ENCODE peak calls at places on chromosomes 12 and 14, in seven cellular contexts. V is Jurkat, Clone E6-1; X is mesenchymal stem cell; C is thoracic aorta; Q is lower lobe of right lung; T is ascending aorta; L is PC-3. J is an unnamed sample.

GRCh38 chr14:88955470-88955869 is 131.0 kb downstream of the TTC8 start:
- DNase-seq in C (no peak), Q (no peak), X (no peak), T (no peak), L (no peak), V (no peak), J (no peak)

GRCh38 chr14:80215756-80216581 is 4.7 kb upstream of the DIO2 start:
- DNase-seq in L (peak; percentile 95), Q (no peak), C (no peak), X (peak; percentile 11), V (no peak), T (no peak), J (no peak)

GRCh38 chr14:61568572-61569011 is 126.7 kb upstream of the HIF1A start:
- DNase-seq in L (peak; percentile 57), X (no peak), Q (peak; percentile 65), T (no peak), V (peak; percentile 65), C (no peak), J (no peak)

GRCh38 chr14:90495357-90496276 is 98.8 kb downstream of the CALM1 start:
- DNase-seq in T (no peak), Q (no peak), L (peak; percentile 69), X (peak; percentile 75), V (peak; percentile 79), C (no peak), J (no peak)

GRCh38 chr14:76531085-76531484 is 155.1 kb downstream of the ESRRB start:
- DNase-seq in T (no peak), C (no peak), V (no peak), X (no peak), Q (no peak), L (no peak), J (no peak)

GRCh38 chr14:60656755-60657608 is 7.7 kb upstream of the SIX1 start:
- DNase-seq in T (no peak), L (peak; percentile 76), C (no peak), X (peak; percentile 76), Q (peak; percentile 69), V (no peak), J (no peak)

GRCh38 chr14:104996032-104996431 is 10.4 kb downstream of the CLBA1 start:
- DNase-seq in C (no peak), V (no peak), Q (no peak), X (no peak), T (no peak), L (no peak), J (no peak)

GRCh38 chr14:77508876-77509275 is 10.3 kb upstream of the ISM2 start:
- DNase-seq in V (no peak), X (no peak), C (no peak), T (no peak), L (peak; percentile 64), Q (no peak), J (no peak)

GRCh38 chr12:122051231-122051876 is 27.2 kb upstream of the MLXIP start:
- DNase-seq in C (no peak), T (no peak), Q (no peak), L (no peak), V (no peak), X (peak; percentile 38), J (no peak)

GRCh38 chr12:121765573-121765972 is 27.9 kb downstream of the RHOF start:
- DNase-seq in X (peak; percentile 88), T (no peak), V (no peak), L (peak; percentile 79), C (no peak), Q (no peak), J (no peak)

GRCh38 chr14:89618309-89618708 is 201.3 kb upstream of the FOXN3 start:
- DNase-seq in T (no peak), C (no peak), L (peak; percentile 11), V (no peak), Q (no peak), X (peak; percentile 68), J (no peak)

GRCh38 chr12:26492406-26492805 is 297.0 kb downstream of the SSPN start:
- DNase-seq in X (no peak), L (no peak), Q (no peak), C (no peak), T (no peak), V (no peak), J (no peak)

GRCh38 chr12:21456291-21456780 is 18.9 kb downstream of the PYROXD1 start:
- DNase-seq in L (peak; percentile 10), X (no peak), Q (no peak), V (peak; percentile 62), C (no peak), T (no peak), J (no peak)

GRCh38 chr12:1744932-1745331 is 54.1 kb downstream of the ADIPOR2 start:
- DNase-seq in Q (no peak), T (no peak), C (no peak), V (no peak), X (no peak), L (no peak), J (no peak)

GRCh38 chr12:106767954-106768501 is 6.5 kb upstream of the RIC8B start:
- DNase-seq in V (no peak), L (no peak), C (no peak), X (no peak), T (no peak), Q (no peak), J (no peak)

GRCh38 chr12:129984097-129984496 is 80.3 kb upstream of the TMEM132D start:
- DNase-seq in C (no peak), T (no peak), Q (no peak), V (no peak), L (no peak), X (no peak), J (no peak)

DNA sequence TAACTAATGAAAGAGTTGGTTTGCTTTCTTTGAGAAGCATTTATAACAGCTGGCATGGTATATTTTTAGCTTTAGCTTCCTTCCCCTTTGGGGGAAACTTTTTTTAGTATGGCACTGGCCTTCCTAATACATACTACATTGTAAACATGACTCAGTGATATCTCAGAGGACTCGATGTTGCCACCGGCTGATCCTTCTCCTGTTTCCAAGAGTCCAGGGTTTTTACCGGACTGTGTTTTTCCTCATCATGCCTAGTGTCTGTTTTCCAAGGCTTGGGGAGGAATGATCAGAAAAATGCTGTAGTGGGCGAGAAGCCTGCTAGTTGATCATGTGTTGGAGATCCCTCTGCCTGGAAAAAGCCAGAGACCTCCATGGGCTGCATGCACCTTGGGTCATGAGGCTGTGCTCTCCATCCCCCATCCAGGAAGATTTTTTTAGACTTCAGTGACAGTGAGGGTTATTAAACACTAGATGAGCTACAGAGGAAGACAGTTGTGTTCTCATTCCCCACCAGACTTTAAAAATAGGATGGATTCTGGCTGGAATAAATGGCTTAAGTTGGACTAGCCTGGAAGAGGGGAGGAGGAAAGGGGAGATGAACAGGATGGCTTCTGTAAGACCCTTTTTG is 145.6 kb downstream of the SAMD4A start:
- DNase-seq in L (peak; percentile 62), C (no peak), X (peak; percentile 82), T (no peak), V (no peak), Q (no peak), J (no peak)
- H3K4me3 ChIP-seq in L (no peak overlapping the region), C (peak overlapping the region; percentile 44), X (no peak overlapping the region), T (peak overlapping the region; percentile 32), V (no peak overlapping the region), Q (no peak overlapping the region), J (no peak overlapping the region)

GRCh38 chr12:50387487-50387886 is 8.9 kb downstream of the FAM186A start:
- DNase-seq in L (no peak), Q (no peak), X (no peak), T (no peak), V (no peak), C (no peak), J (no peak)

GRCh38 chr12:50387972-50388478 is 8.4 kb downstream of the FAM186A start:
- DNase-seq in X (no peak), C (no peak), L (no peak), V (no peak), T (no peak), Q (no peak), J (no peak)

GRCh38 chr12:50394469-50395029 is 1.9 kb downstream of the FAM186A start:
- DNase-seq in C (no peak), X (peak; percentile 61), Q (no peak), L (peak; percentile 49), V (no peak), T (no peak), J (no peak)

DNA sequence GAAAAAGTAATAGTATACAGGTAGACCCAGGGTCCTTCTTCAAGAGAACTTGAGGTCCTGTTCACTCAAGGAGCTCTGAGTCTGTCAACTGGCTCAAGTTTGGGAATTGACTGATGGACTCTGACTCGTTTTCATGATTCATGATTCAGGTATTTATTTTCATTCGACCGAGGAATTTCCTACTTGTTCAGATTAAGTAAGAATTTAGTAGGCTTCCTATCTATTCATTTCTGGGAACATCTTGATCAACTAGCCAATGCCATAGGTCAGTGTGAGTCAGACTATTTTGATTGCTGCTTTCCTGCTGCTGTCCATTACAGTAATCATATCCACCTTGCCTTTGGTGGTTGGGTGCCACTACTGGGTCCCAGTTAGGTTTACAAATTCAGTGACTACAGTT is 6.1 kb downstream of the FAM186A start:
- DNase-seq in V (no peak), X (peak; percentile 73), L (peak; percentile 97), C (no peak), T (no peak), Q (no peak), J (peak; percentile 84)
- H3K4me3 ChIP-seq in V (no peak overlapping the region), X (no peak overlapping the region), L (no peak overlapping the region), C (no peak overlapping the region), T (no peak overlapping the region), Q (no peak overlapping the region), J (no peak overlapping the region)

DNA sequence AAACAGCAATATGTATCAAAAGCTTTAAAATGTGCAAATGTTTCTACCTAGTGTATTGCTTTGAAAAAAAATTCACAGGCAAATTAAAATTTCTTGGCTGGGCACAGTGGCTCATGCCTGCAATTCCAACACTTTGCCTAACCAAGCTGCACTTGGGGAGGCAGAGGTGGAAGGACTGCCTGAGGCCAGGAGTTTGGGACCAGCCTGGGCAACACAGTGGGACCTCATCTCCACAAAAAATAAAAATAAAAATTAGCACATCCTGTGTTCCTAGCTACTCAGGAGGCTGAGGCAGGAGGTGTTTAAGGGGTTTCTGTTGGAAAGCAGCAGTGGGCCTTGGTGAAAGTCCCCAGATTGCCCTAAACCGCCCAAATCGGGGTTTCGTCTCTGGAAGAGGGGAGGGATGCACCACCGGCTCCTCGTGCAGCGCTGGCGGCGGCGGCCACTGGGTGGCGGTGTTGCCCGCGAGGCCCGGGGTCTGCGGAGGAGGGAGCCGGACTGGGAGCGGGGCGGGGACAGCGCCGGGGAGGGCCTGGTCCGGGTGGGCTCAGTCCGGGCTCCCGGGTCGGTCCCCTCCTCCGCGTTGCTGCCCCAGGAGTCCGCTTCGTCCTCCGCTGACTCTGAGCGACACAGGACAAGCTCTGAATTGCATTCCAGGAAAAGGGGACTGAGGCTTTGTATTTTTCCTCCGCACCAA is 265.6 kb downstream of the AACS start:
- DNase-seq in V (no peak), Q (peak; percentile 58), X (no peak), L (peak; percentile 57), C (no peak), T (no peak), J (no peak)
- H3K4me3 ChIP-seq in V (no peak overlapping the region), Q (peak overlapping the region; percentile 39), X (peak overlapping the region; percentile 41), L (peak overlapping the region; percentile 30), C (peak overlapping the region; percentile 61), T (peak overlapping the region; percentile 45), J (peak overlapping the region; percentile 20)

DNA sequence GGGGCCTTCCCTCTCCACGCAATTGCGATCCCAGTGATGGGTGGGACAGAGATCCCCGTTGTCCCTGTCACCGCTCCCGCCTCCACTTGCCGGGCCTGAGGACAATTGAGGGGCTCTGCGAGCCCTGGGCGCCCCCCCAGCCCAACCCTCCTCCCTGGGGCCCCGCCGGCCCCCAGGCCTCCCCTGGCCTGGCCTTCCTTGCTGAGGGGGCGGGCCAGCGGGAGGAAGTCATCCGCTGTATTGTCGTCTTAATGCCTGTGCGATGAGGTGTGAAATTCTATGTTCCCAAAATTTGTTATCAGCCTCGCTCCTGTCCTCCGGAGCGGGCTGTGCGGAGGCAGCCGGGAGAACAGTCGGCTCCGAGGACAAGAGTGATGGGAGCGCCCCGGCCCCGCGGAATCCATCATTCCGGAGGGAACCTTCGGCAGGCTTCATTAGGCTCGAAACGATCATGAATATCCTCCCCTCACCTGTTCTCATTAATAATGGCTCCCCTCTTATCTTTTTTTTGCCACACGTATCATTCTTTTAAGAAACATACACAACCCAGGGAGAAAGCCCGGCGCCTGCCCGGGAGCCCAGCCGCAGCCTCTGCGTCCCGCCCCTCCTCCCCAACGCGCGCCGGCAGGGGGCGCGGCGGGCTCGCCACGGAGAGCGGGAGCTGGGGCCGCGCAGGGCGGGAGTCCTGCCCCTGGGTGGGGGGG is 17.3 kb upstream of the DLK1 start:
- DNase-seq in C (no peak), T (no peak), V (no peak), Q (no peak), X (peak; percentile 53), L (peak; percentile 43), J (no peak)
- H3K4me3 ChIP-seq in C (peak overlapping the region; percentile 9), T (no peak overlapping the region), V (no peak overlapping the region), Q (no peak overlapping the region), X (no peak overlapping the region), L (no peak overlapping the region), J (no peak overlapping the region)

J was measured in kidney epithelial cell.